ENCODE peak calls at places on chromosomes 12 and 14, in nine cellular contexts. W, G, C, A, J, Y, M, B and R are unnamed samples.

GRCh38 chr12:95004610-95005009 is 1.1 kb upstream of the NDUFA12 start:
- DNase-seq in B (no peak), M (no peak), C (peak), W (no peak), G (peak), Y (no peak), J (no peak), A (no peak), R (no peak)

GRCh38 chr14:38203929-38204716 is 3.6 kb upstream of the SSTR1 start:
- DNase-seq in C (no peak), G (no peak), M (no peak), J (no peak), A (no peak), B (no peak), Y (no peak), W (no peak), R (no peak)

GRCh38 chr14:102029956-102030355 is 56.9 kb downstream of the HSP90AA1 start:
- DNase-seq in J (no peak), C (peak), G (peak), W (no peak), Y (no peak), M (no peak), A (no peak), B (no peak), R (no peak)

GRCh38 chr12:98062464-98063245 is 452.7 kb upstream of the TMPO start:
- DNase-seq in M (peak), G (no peak), Y (no peak), W (no peak), B (no peak), C (no peak), A (no peak), J (no peak), R (no peak)

GRCh38 chr12:88371416-88372183 is 208.7 kb downstream of the KITLG start:
- DNase-seq in B (no peak), C (peak), Y (no peak), M (no peak), A (no peak), W (no peak), G (peak), J (no peak), R (no peak)

GRCh38 chr12:94074970-94075695 is 73.2 kb upstream of the PLXNC1 start:
- DNase-seq in A (no peak), G (peak), J (peak), Y (no peak), B (no peak), C (peak), M (no peak), W (peak), R (peak)

GRCh38 chr14:65286443-65286842 is 126.1 kb upstream of the FUT8 start:
- DNase-seq in A (no peak), W (no peak), Y (no peak), G (peak), B (no peak), C (no peak), M (peak), J (no peak), R (no peak)

GRCh38 chr12:19248929-19249602 is 119.5 kb downstream of the PLEKHA5 start:
- DNase-seq in W (no peak), Y (no peak), J (no peak), M (no peak), G (peak), A (no peak), C (peak), B (no peak), R (no peak)

GRCh38 chr12:56484566-56484965 is 3.4 kb downstream of the GLS2 start:
- DNase-seq in Y (no peak), G (no peak), C (no peak), J (no peak), W (no peak), M (no peak), A (no peak), B (no peak), R (no peak)

GRCh38 chr12:109912790-109913189 is 12.7 kb downstream of the TCHP start:
- DNase-seq in Y (no peak), B (no peak), A (no peak), M (no peak), J (no peak), G (no peak), W (no peak), C (peak), R (no peak)

GRCh38 chr12:107864235-107864634 is 89.7 kb downstream of the ASCL4 start:
- DNase-seq in G (no peak), C (no peak), J (peak), B (no peak), A (no peak), Y (no peak), M (no peak), W (peak), R (no peak)

GRCh38 chr12:101891462-101891971 is 14.1 kb downstream of the DRAM1 start:
- DNase-seq in C (peak), A (no peak), W (no peak), J (no peak), M (no peak), Y (no peak), B (peak), G (peak), R (no peak)

GRCh38 chr12:132561784-132562156 is 48.6 kb downstream of the LRCOL1 start:
- DNase-seq in G (peak), Y (peak), M (peak), C (no peak), J (peak), A (no peak), W (peak), B (peak), R (no peak)

GRCh38 chr14:92546347-92547053 is 32.9 kb downstream of the RIN3 start:
- DNase-seq in B (no peak), A (no peak), J (no peak), G (peak), W (no peak), M (no peak), C (peak), Y (no peak), R (no peak)

GRCh38 chr14:103699261-103699661 is 16.0 kb downstream of the XRCC3 start:
- DNase-seq in A (no peak), W (no peak), M (no peak), G (no peak), Y (no peak), C (no peak), J (no peak), B (no peak), R (peak)

GRCh38 chr14:55122441-55122986 is 6.5 kb upstream of the LGALS3 start:
- DNase-seq in B (no peak), J (no peak), W (no peak), G (no peak), Y (no peak), A (no peak), C (peak), M (no peak), R (no peak)